ENCODE peak calls at places on chromosomes 4 and X, in ten cellular contexts. S is choroid plexus epithelial cell; R is substantia nigra; Q is stimulated activated CD4-positive, alpha-beta T cell treated with anti-CD3 and anti-CD28 coated beads, Interleukin-4, amount 100 ng/mL, for 48 hours; W is nephron progenitor cell; P is COR-L47; K is mucosa of descending colon; H is CD8-positive, alpha-beta memory T cell; D is activated T-helper 1 cell treated with anti-CD3 and anti-CD28 coated beads, Interleukin-2, amount 50 U/mL, for 16 hours; N is HT-29. T is an unnamed sample.

GRCh38 chrX:153831435-153832150 is 1.2 kb upstream of the PDZD4 start:
- DNase-seq in P (no peak), Q (no peak), W (no peak), D (no peak), S (no peak), R (no peak), N (no peak), K (no peak), H (no peak), T (no peak)

GRCh38 chr4:56512166-56512565 is 6.6 kb downstream of the ARL9 start:
- DNase-seq in Q (no peak), K (no peak), D (no peak), W (no peak), H (no peak), N (no peak), P (no peak), S (peak; percentile 31), R (no peak), T (no peak)

GRCh38 chr4:89056953-89057398 is at the start of gene FAM13A:
- DNase-seq in W (peak; percentile 65), S (peak; percentile 99), P (peak; percentile 94), H (no peak), K (peak; percentile 56), D (no peak), R (peak; percentile 23), N (peak; percentile 85), Q (no peak), T (peak; percentile 97)

GRCh38 chr4:113673450-113673849 is 88.1 kb downstream of the CAMK2D start:
- DNase-seq in W (no peak), K (no peak), Q (no peak), R (no peak), H (peak; percentile 59), N (no peak), P (no peak), S (peak; percentile 21), D (no peak), T (peak; percentile 47)

GRCh38 chr4:154399259-154399974 is 92.2 kb downstream of the DCHS2 start:
- DNase-seq in K (no peak), P (no peak), D (no peak), R (no peak), H (no peak), S (peak; percentile 68), Q (no peak), N (peak; percentile 36), W (no peak), T (peak; percentile 68)

GRCh38 chr4:105966046-105966445 is 70.8 kb downstream of the NPNT start:
- DNase-seq in K (no peak), S (peak; percentile 76), R (no peak), N (no peak), W (no peak), P (no peak), D (no peak), Q (no peak), H (no peak), T (peak; percentile 15)

GRCh38 chr4:169369634-169370033 is 98.9 kb upstream of the SH3RF1 start:
- DNase-seq in N (no peak), S (no peak), P (no peak), R (no peak), K (no peak), Q (no peak), H (no peak), W (no peak), D (no peak), T (peak; percentile 27)

GRCh38 chr4:151641983-151642382 is 118.8 kb downstream of the GATB start:
- DNase-seq in W (no peak), Q (no peak), S (no peak), N (no peak), K (no peak), P (no peak), H (no peak), D (no peak), R (no peak), T (no peak)

GRCh38 chr4:24210332-24210902 is 320.6 kb upstream of the PPARGC1A start:
- DNase-seq in K (no peak), N (no peak), W (no peak), Q (no peak), H (no peak), P (no peak), S (peak; percentile 88), R (no peak), D (no peak), T (peak; percentile 88)

GRCh38 chrX:154546354-154547244 is at the start of gene G6PD:
- DNase-seq in W (peak; percentile 78), Q (peak; percentile 77), S (peak; percentile 46), P (peak; percentile 62), R (peak; percentile 72), K (peak; percentile 88), H (peak; percentile 87), D (peak; percentile 52), N (peak; percentile 84), T (peak; percentile 64)

GRCh38 chr4:173252024-173252935 is 81.9 kb downstream of the HMGB2 start:
- DNase-seq in K (no peak), N (peak; percentile 88), D (no peak), S (peak; percentile 100), Q (peak; percentile 2), W (peak; percentile 14), H (no peak), P (peak; percentile 77), R (no peak), T (no peak)

GRCh38 chrX:48802813-48803261 is 970 bp downstream of the HDAC6 start:
- DNase-seq in Q (no peak), H (no peak), D (no peak), S (peak; percentile 1), K (no peak), W (no peak), P (no peak), N (no peak), R (no peak), T (no peak)

GRCh38 chr4:53476232-53477037 is 99.0 kb downstream of the FIP1L1 start:
- DNase-seq in K (no peak), D (no peak), N (no peak), R (no peak), W (no peak), P (no peak), S (peak; percentile 87), Q (no peak), H (no peak), T (no peak)

GRCh38 chrX:1020634-1021166 is 191.7 kb downstream of the CRLF2 start:
- DNase-seq in S (no peak), W (no peak), H (no peak), Q (no peak), N (no peak), K (no peak), P (no peak), D (no peak), R (no peak), T (no peak)

GRCh38 chr4:89535251-89535650 is 227.7 kb upstream of the GPRIN3 start:
- DNase-seq in Q (no peak), W (no peak), D (no peak), N (no peak), P (no peak), S (peak; percentile 23), R (no peak), K (no peak), H (no peak), T (no peak)

GRCh38 chr4:42371306-42372063 is 25.8 kb upstream of the SHISA3 start:
- DNase-seq in S (peak; percentile 70), D (no peak), Q (no peak), K (no peak), H (no peak), P (peak; percentile 28), N (peak; percentile 54), W (no peak), R (no peak), T (peak; percentile 66)

GRCh38 chr4:74671074-74671698 is 123.1 kb downstream of the BTC start:
- DNase-seq in H (peak; percentile 53), K (peak; percentile 60), R (no peak), N (peak; percentile 94), Q (peak; percentile 22), W (peak; percentile 50), P (peak; percentile 79), D (no peak), S (peak; percentile 90), T (peak; percentile 60)

GRCh38 chrX:44264936-44265335 is 78.5 kb downstream of the EFHC2 start:
- DNase-seq in P (no peak), D (no peak), S (no peak), W (no peak), H (no peak), R (no peak), K (no peak), Q (no peak), N (no peak), T (no peak)

GRCh38 chr4:76305033-76305687 is 1.4 kb upstream of the STBD1 start:
- DNase-seq in H (no peak), S (no peak), K (no peak), R (no peak), W (no peak), P (no peak), Q (no peak), D (no peak), N (no peak), T (no peak)

GRCh38 chrX:153474718-153475117 is 4.3 kb upstream of the HAUS7 start:
- DNase-seq in Q (peak; percentile 8), W (peak; percentile 52), H (peak; percentile 67), K (peak; percentile 43), R (peak; percentile 11), P (no peak), D (peak; percentile 9), S (peak; percentile 45), N (no peak), T (no peak)

GRCh38 chr4:35885081-35885480 is 359.2 kb downstream of the ARAP2 start:
- DNase-seq in W (no peak), K (no peak), Q (no peak), N (no peak), S (no peak), P (no peak), R (no peak), H (no peak), D (no peak), T (no peak)

GRCh38 chrX:154749856-154750255 is 1.0 kb downstream of the GAB3 start:
- DNase-seq in W (no peak), N (no peak), S (peak; percentile 30), K (no peak), P (no peak), H (no peak), R (no peak), D (no peak), Q (no peak), T (no peak)

GRCh38 chrX:9312922-9313867 is 151.7 kb upstream of the TBL1X start:
- DNase-seq in S (no peak), K (peak; percentile 68), D (peak; percentile 53), H (peak; percentile 78), Q (peak; percentile 61), R (no peak), W (peak; percentile 37), N (peak; percentile 64), P (no peak), T (peak; percentile 53)

GRCh38 chr4:1170805-1171305 is 1.5 kb downstream of the SPON2 start:
- DNase-seq in N (no peak), W (no peak), H (no peak), Q (no peak), D (no peak), P (no peak), S (no peak), K (peak; percentile 41), R (no peak), T (no peak)

GRCh38 chr4:126361287-126361686 is 1046.5 kb downstream of the FAT4 start:
- DNase-seq in P (no peak), H (no peak), N (no peak), Q (no peak), R (no peak), W (no peak), S (no peak), D (no peak), K (no peak), T (no peak)

GRCh38 chr4:40908702-40909362 is 159.1 kb downstream of the NSUN7 start:
- DNase-seq in R (peak; percentile 23), S (peak; percentile 88), N (peak; percentile 95), H (peak; percentile 61), Q (peak; percentile 72), K (peak; percentile 71), W (peak; percentile 79), P (peak; percentile 41), D (peak; percentile 15), T (peak; percentile 86)

GRCh38 chr4:36053931-36054330 is 190.4 kb downstream of the ARAP2 start:
- DNase-seq in K (no peak), R (no peak), D (no peak), H (no peak), Q (no peak), P (no peak), N (no peak), S (peak; percentile 46), W (no peak), T (no peak)

GRCh38 chr4:137909910-137910309 is 332.2 kb downstream of the SLC7A11 start:
- DNase-seq in W (no peak), D (no peak), H (no peak), Q (no peak), R (no peak), N (peak; percentile 44), K (no peak), S (peak; percentile 6), P (peak; percentile 76), T (peak; percentile 8)

T was measured in SK-MEL-5.